ENCODE peak calls at places on chromosomes 7 and 10, in six cellular contexts. One of them, this sample, is unnamed.

GRCh38 chr7:133230591-133231194 is 22.2 kb upstream of the EXOC4 start:
- DNase-seq in tibial nerve: no peak
- DNase-seq in heart left ventricle: peak; percentile 23
- DNase-seq in uterus: no peak
- DNase-seq in A549: peak; percentile 25
- DNase-seq in cardiac muscle cell: peak; percentile 75
- DNase-seq in this sample: no peak

GRCh38 chr7:5541087-5541992 is 117.7 kb upstream of the TNRC18 start:
- DNase-seq in tibial nerve: no peak
- DNase-seq in heart left ventricle: no peak
- DNase-seq in uterus: no peak
- DNase-seq in A549: no peak
- DNase-seq in cardiac muscle cell: no peak
- DNase-seq in this sample: no peak

GRCh38 chr10:120015064-120015463 is 122.5 kb downstream of the SEC23IP start:
- DNase-seq in tibial nerve: no peak
- DNase-seq in heart left ventricle: no peak
- DNase-seq in uterus: no peak
- DNase-seq in A549: no peak
- DNase-seq in cardiac muscle cell: no peak
- DNase-seq in this sample: no peak

GRCh38 chr7:29839302-29839701 is 33.0 kb downstream of the WIPF3 start:
- DNase-seq in tibial nerve: no peak
- DNase-seq in heart left ventricle: peak; percentile 76
- DNase-seq in uterus: peak; percentile 49
- DNase-seq in A549: peak; percentile 16
- DNase-seq in cardiac muscle cell: peak; percentile 64
- DNase-seq in this sample: peak; percentile 67

GRCh38 chr7:45585628-45586027 is 11.5 kb downstream of the ADCY1 start:
- DNase-seq in tibial nerve: no peak
- DNase-seq in heart left ventricle: no peak
- DNase-seq in uterus: no peak
- DNase-seq in A549: no peak
- DNase-seq in cardiac muscle cell: no peak
- DNase-seq in this sample: no peak

GRCh38 chr10:69451784-69452251 is 553 bp downstream of the TSPAN15 start:
- DNase-seq in tibial nerve: no peak
- DNase-seq in heart left ventricle: no peak
- DNase-seq in uterus: no peak
- DNase-seq in A549: no peak
- DNase-seq in cardiac muscle cell: no peak
- DNase-seq in this sample: no peak

GRCh38 chr7:30743371-30744074 is 8.4 kb upstream of the INMT start:
- DNase-seq in tibial nerve: no peak
- DNase-seq in heart left ventricle: peak; percentile 51
- DNase-seq in uterus: peak; percentile 36
- DNase-seq in A549: no peak
- DNase-seq in cardiac muscle cell: peak; percentile 77
- DNase-seq in this sample: no peak

GRCh38 chr7:105502173-105502572 is 19.9 kb downstream of the PUS7 start:
- DNase-seq in tibial nerve: no peak
- DNase-seq in heart left ventricle: no peak
- DNase-seq in uterus: no peak
- DNase-seq in A549: no peak
- DNase-seq in cardiac muscle cell: no peak
- DNase-seq in this sample: no peak

GRCh38 chr10:75233444-75234016 is 2.2 kb downstream of the COMTD1 start:
- DNase-seq in tibial nerve: no peak
- DNase-seq in heart left ventricle: no peak
- DNase-seq in uterus: no peak
- DNase-seq in A549: no peak
- DNase-seq in cardiac muscle cell: no peak
- DNase-seq in this sample: no peak

GRCh38 chr7:101140746-101141382 is 13.4 kb upstream of the AP1S1 start:
- DNase-seq in tibial nerve: no peak
- DNase-seq in heart left ventricle: no peak
- DNase-seq in uterus: no peak
- DNase-seq in A549: no peak
- DNase-seq in cardiac muscle cell: no peak
- DNase-seq in this sample: no peak

GRCh38 chr10:69908071-69908470 is 106.4 kb downstream of the COL13A1 start:
- DNase-seq in tibial nerve: no peak
- DNase-seq in heart left ventricle: no peak
- DNase-seq in uterus: no peak
- DNase-seq in A549: no peak
- DNase-seq in cardiac muscle cell: no peak
- DNase-seq in this sample: no peak

GRCh38 chr7:134710854-134711624 is 64.4 kb downstream of the BPGM start:
- DNase-seq in tibial nerve: no peak
- DNase-seq in heart left ventricle: no peak
- DNase-seq in uterus: no peak
- DNase-seq in A549: no peak
- DNase-seq in cardiac muscle cell: peak; percentile 21
- DNase-seq in this sample: no peak

GRCh38 chr10:14009315-14010082 is 321.2 kb downstream of the FRMD4A start:
- DNase-seq in tibial nerve: no peak
- DNase-seq in heart left ventricle: no peak
- DNase-seq in uterus: no peak
- DNase-seq in A549: no peak
- DNase-seq in cardiac muscle cell: peak; percentile 79
- DNase-seq in this sample: no peak

GRCh38 chr10:133258066-133258817 is 18.4 kb downstream of the ADAM8 start:
- DNase-seq in tibial nerve: no peak
- DNase-seq in heart left ventricle: no peak
- DNase-seq in uterus: no peak
- DNase-seq in A549: no peak
- DNase-seq in cardiac muscle cell: no peak
- DNase-seq in this sample: no peak

GRCh38 chr10:79929409-79929904 is 19.4 kb downstream of the SFTPD start:
- DNase-seq in tibial nerve: peak; percentile 46
- DNase-seq in heart left ventricle: peak; percentile 84
- DNase-seq in uterus: peak; percentile 72
- DNase-seq in A549: peak; percentile 66
- DNase-seq in cardiac muscle cell: peak; percentile 79
- DNase-seq in this sample: peak; percentile 77

GRCh38 chr10:47051741-47052238 is 140.6 kb downstream of the PTPN20 start:
- DNase-seq in tibial nerve: no peak
- DNase-seq in heart left ventricle: peak; percentile 7
- DNase-seq in uterus: no peak
- DNase-seq in A549: no peak
- DNase-seq in cardiac muscle cell: no peak
- DNase-seq in this sample: no peak

GRCh38 chr10:48309711-48310226 is 3.3 kb downstream of the MAPK8 start:
- DNase-seq in tibial nerve: no peak
- DNase-seq in heart left ventricle: no peak
- DNase-seq in uterus: no peak
- DNase-seq in A549: peak; percentile 24
- DNase-seq in cardiac muscle cell: peak; percentile 37
- DNase-seq in this sample: no peak

GRCh38 chr10:95360122-95360715 is 69.4 kb upstream of the PDLIM1 start:
- DNase-seq in tibial nerve: no peak
- DNase-seq in heart left ventricle: no peak
- DNase-seq in uterus: no peak
- DNase-seq in A549: no peak
- DNase-seq in cardiac muscle cell: peak; percentile 41
- DNase-seq in this sample: no peak

GRCh38 chr7:146656988-146657387 is 540.4 kb downstream of the CNTNAP2 start:
- DNase-seq in tibial nerve: no peak
- DNase-seq in heart left ventricle: no peak
- DNase-seq in uterus: no peak
- DNase-seq in A549: no peak
- DNase-seq in cardiac muscle cell: no peak
- DNase-seq in this sample: no peak

GRCh38 chr10:2978111-2978510 is 89.2 kb upstream of the PFKP start:
- DNase-seq in tibial nerve: no peak
- DNase-seq in heart left ventricle: no peak
- DNase-seq in uterus: no peak
- DNase-seq in A549: peak; percentile 62
- DNase-seq in cardiac muscle cell: peak; percentile 72
- DNase-seq in this sample: no peak

GRCh38 chr7:28298870-28299484 is 113.3 kb upstream of the CREB5 start:
- DNase-seq in tibial nerve: no peak
- DNase-seq in heart left ventricle: peak; percentile 28
- DNase-seq in uterus: peak; percentile 20
- DNase-seq in A549: peak; percentile 52
- DNase-seq in cardiac muscle cell: peak; percentile 66
- DNase-seq in this sample: no peak

GRCh38 chr7:112414855-112415490 is 35.3 kb upstream of the IFRD1 start:
- DNase-seq in tibial nerve: no peak
- DNase-seq in heart left ventricle: no peak
- DNase-seq in uterus: no peak
- DNase-seq in A549: peak; percentile 68
- DNase-seq in cardiac muscle cell: peak; percentile 60
- DNase-seq in this sample: no peak

GRCh38 chr10:74754397-74754796 is 72.0 kb upstream of the KAT6B start:
- DNase-seq in tibial nerve: no peak
- DNase-seq in heart left ventricle: no peak
- DNase-seq in uterus: no peak
- DNase-seq in A549: no peak
- DNase-seq in cardiac muscle cell: no peak
- DNase-seq in this sample: no peak

GRCh38 chr7:69256634-69257081 is 341.6 kb upstream of the AUTS2 start:
- DNase-seq in tibial nerve: peak; percentile 23
- DNase-seq in heart left ventricle: peak; percentile 40
- DNase-seq in uterus: peak; percentile 15
- DNase-seq in A549: no peak
- DNase-seq in cardiac muscle cell: no peak
- DNase-seq in this sample: peak; percentile 80

GRCh38 chr7:155807013-155807804 is 5.1 kb downstream of the SHH start:
- DNase-seq in tibial nerve: no peak
- DNase-seq in heart left ventricle: no peak
- DNase-seq in uterus: no peak
- DNase-seq in A549: no peak
- DNase-seq in cardiac muscle cell: no peak
- DNase-seq in this sample: no peak

GRCh38 chr10:90930971-90931841 is 10.3 kb upstream of the ANKRD1 start:
- DNase-seq in tibial nerve: no peak
- DNase-seq in heart left ventricle: peak; percentile 76
- DNase-seq in uterus: peak; percentile 14
- DNase-seq in A549: peak; percentile 54
- DNase-seq in cardiac muscle cell: peak; percentile 97
- DNase-seq in this sample: peak; percentile 84

GRCh38 chr10:132185601-132186487 is 904 bp upstream of the DPYSL4 start:
- DNase-seq in tibial nerve: no peak
- DNase-seq in heart left ventricle: peak; percentile 49
- DNase-seq in uterus: peak; percentile 39
- DNase-seq in A549: no peak
- DNase-seq in cardiac muscle cell: peak; percentile 49
- DNase-seq in this sample: no peak

GRCh38 chr10:103859161-103860141 is 4.1 kb upstream of the SH3PXD2A start:
- DNase-seq in tibial nerve: peak; percentile 44
- DNase-seq in heart left ventricle: peak; percentile 67
- DNase-seq in uterus: peak; percentile 66
- DNase-seq in A549: peak; percentile 69
- DNase-seq in cardiac muscle cell: peak; percentile 79
- DNase-seq in this sample: peak; percentile 73

GRCh38 chr10:77919713-77920108 is 6.8 kb downstream of the DLG5 start:
- DNase-seq in tibial nerve: no peak
- DNase-seq in heart left ventricle: no peak
- DNase-seq in uterus: no peak
- DNase-seq in A549: peak; percentile 74
- DNase-seq in cardiac muscle cell: peak; percentile 42
- DNase-seq in this sample: no peak

DNA sequence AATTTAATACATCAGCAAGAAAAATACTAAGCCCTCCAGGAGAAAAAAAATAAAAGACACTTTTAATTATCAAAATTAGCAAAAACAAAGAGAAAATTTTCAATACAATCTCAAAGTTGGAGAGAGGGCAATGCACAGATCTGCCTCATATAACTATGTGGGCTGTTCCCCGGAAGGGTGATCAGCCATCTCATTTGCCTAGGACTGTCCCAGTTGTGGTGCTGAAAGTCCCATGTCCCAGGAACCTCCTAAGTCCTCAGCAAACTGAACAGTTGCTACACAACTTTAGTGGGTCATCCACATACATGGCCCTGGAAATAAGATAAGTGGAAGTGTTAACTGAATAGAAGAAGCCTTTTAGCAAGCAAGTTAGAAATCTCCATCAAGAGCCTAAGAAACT is 14.4 kb downstream of the CFAP70 start:
- DNase-seq in tibial nerve: no peak
- DNase-seq in heart left ventricle: no peak
- DNase-seq in uterus: no peak
- DNase-seq in A549: no peak
- DNase-seq in cardiac muscle cell: no peak
- DNase-seq in this sample: no peak
- H3K4me1 ChIP-seq in tibial nerve: no peaks in the 10 kb centered on the region
- H3K4me1 ChIP-seq in heart left ventricle: no peaks in the 10 kb centered on the region
- H3K4me1 ChIP-seq in uterus: no peaks in the 10 kb centered on the region
- H3K4me1 ChIP-seq in A549: no peaks in the 10 kb centered on the region
- H3K4me1 ChIP-seq in cardiac muscle cell: no peaks in the 10 kb centered on the region
- H3K4me1 ChIP-seq in this sample: no peaks in the 10 kb centered on the region

GRCh38 chr7:43071604-43072003 is 40.8 kb upstream of the HECW1 start:
- DNase-seq in tibial nerve: no peak
- DNase-seq in heart left ventricle: no peak
- DNase-seq in uterus: no peak
- DNase-seq in A549: no peak
- DNase-seq in cardiac muscle cell: peak; percentile 21
- DNase-seq in this sample: no peak
- TF ChIP-seq CTCF in tibial nerve: no peak
- TF ChIP-seq CTCF in heart left ventricle: peak; percentile 14
- TF ChIP-seq CTCF in uterus: no peak
- TF ChIP-seq CTCF in A549: peak; percentile 22
- TF ChIP-seq CTCF in cardiac muscle cell: peak; percentile 45
- TF ChIP-seq CTCF in this sample: no peak

GRCh38 chr10:129694184-129694583 is 227.1 kb downstream of the MGMT start:
- DNase-seq in tibial nerve: no peak
- DNase-seq in heart left ventricle: no peak
- DNase-seq in uterus: no peak
- DNase-seq in A549: no peak
- DNase-seq in cardiac muscle cell: no peak
- DNase-seq in this sample: no peak

GRCh38 chr10:129697463-129698247 is 230.6 kb downstream of the MGMT start:
- DNase-seq in tibial nerve: no peak
- DNase-seq in heart left ventricle: no peak
- DNase-seq in uterus: no peak
- DNase-seq in A549: no peak
- DNase-seq in cardiac muscle cell: no peak
- DNase-seq in this sample: no peak

GRCh38 chr10:129694633-129695356 is 227.8 kb downstream of the MGMT start:
- DNase-seq in tibial nerve: peak; percentile 45
- DNase-seq in heart left ventricle: peak; percentile 59
- DNase-seq in uterus: peak; percentile 89
- DNase-seq in A549: no peak
- DNase-seq in cardiac muscle cell: peak; percentile 17
- DNase-seq in this sample: peak; percentile 80

GRCh38 chr10:129696636-129697035 is 229.6 kb downstream of the MGMT start:
- DNase-seq in tibial nerve: no peak
- DNase-seq in heart left ventricle: no peak
- DNase-seq in uterus: no peak
- DNase-seq in A549: no peak
- DNase-seq in cardiac muscle cell: no peak
- DNase-seq in this sample: no peak

GRCh38 chr10:129695671-129696070 is 228.6 kb downstream of the MGMT start:
- DNase-seq in tibial nerve: no peak
- DNase-seq in heart left ventricle: no peak
- DNase-seq in uterus: no peak
- DNase-seq in A549: no peak
- DNase-seq in cardiac muscle cell: no peak
- DNase-seq in this sample: no peak
- H3K4me1 ChIP-seq in tibial nerve: no peaks in the 10 kb centered on the region
- H3K4me1 ChIP-seq in heart left ventricle: peaks cover 25% of the 10 kb centered on the region
- H3K4me1 ChIP-seq in uterus: peaks cover 22% of the 10 kb centered on the region
- H3K4me1 ChIP-seq in A549: no peaks in the 10 kb centered on the region
- H3K4me1 ChIP-seq in cardiac muscle cell: no peaks in the 10 kb centered on the region
- H3K4me1 ChIP-seq in this sample: peaks cover 45% of the 10 kb centered on the region

GRCh38 chr7:18174996-18175395 is 147.3 kb upstream of the PRPS1L1 start:
- DNase-seq in tibial nerve: no peak
- DNase-seq in heart left ventricle: no peak
- DNase-seq in uterus: no peak
- DNase-seq in A549: no peak
- DNase-seq in cardiac muscle cell: no peak
- DNase-seq in this sample: no peak
- TF ChIP-seq CTCF in tibial nerve: no peak
- TF ChIP-seq CTCF in heart left ventricle: no peak
- TF ChIP-seq CTCF in uterus: no peak
- TF ChIP-seq CTCF in A549: no peak
- TF ChIP-seq CTCF in cardiac muscle cell: no peak
- TF ChIP-seq CTCF in this sample: no peak